ENCODE peak calls at places on chromosomes 13 and 19, in nine cellular contexts. O, Z, E, C, H, V, A, X and G are unnamed samples.

GRCh38 chr13:75405976-75406703 is 75.8 kb downstream of the TBC1D4 start:
- DNase-seq in O (no peak), Z (no peak), E (no peak), C (no peak), H (no peak), V (no peak), A (no peak), X (no peak), G (no peak)

GRCh38 chr19:45215391-45216191 is 29.6 kb downstream of the EXOC3L2 start:
- DNase-seq in O (peak), Z (peak), E (no peak), C (no peak), H (no peak), V (no peak), A (no peak), X (no peak), G (no peak)

GRCh38 chr13:81377926-81378325 is 1037.0 kb upstream of the SPRY2 start:
- DNase-seq in O (no peak), Z (peak), E (no peak), C (no peak), H (no peak), V (no peak), A (no peak), X (no peak), G (no peak)

GRCh38 chr13:110415669-110416068 is 108.6 kb downstream of the COL4A2 start:
- DNase-seq in O (no peak), Z (peak), E (no peak), C (no peak), H (no peak), V (no peak), A (no peak), X (no peak), G (no peak)

GRCh38 chr13:66405908-66406802 is 824.0 kb downstream of the PCDH9 start:
- DNase-seq in O (no peak), Z (peak), E (no peak), C (no peak), H (no peak), V (no peak), A (peak), X (no peak), G (no peak)

GRCh38 chr13:98921786-98922185 is 56.1 kb downstream of the DOCK9 start:
- DNase-seq in O (no peak), Z (no peak), E (peak), C (no peak), H (no peak), V (no peak), A (no peak), X (no peak), G (peak)

GRCh38 chr19:9075064-9075964 is 11.5 kb upstream of the OR1M1 start:
- DNase-seq in O (peak), Z (peak), E (peak), C (peak), H (no peak), V (no peak), A (peak), X (no peak), G (peak)

GRCh38 chr19:4345656-4346383 is 2.5 kb downstream of the MPND start:
- DNase-seq in O (no peak), Z (no peak), E (no peak), C (no peak), H (no peak), V (no peak), A (no peak), X (no peak), G (no peak)

GRCh38 chr19:3336680-3337523 is 29.5 kb upstream of the NFIC start:
- DNase-seq in O (peak), Z (peak), E (peak), C (no peak), H (no peak), V (no peak), A (peak), X (no peak), G (peak)

GRCh38 chr19:6826281-6826920 is 53.9 kb downstream of the VAV1 start:
- DNase-seq in O (no peak), Z (no peak), E (no peak), C (no peak), H (no peak), V (no peak), A (no peak), X (no peak), G (no peak)

GRCh38 chr13:25095862-25096453 is at the start of gene PABPC3:
- DNase-seq in O (no peak), Z (no peak), E (no peak), C (no peak), H (no peak), V (no peak), A (no peak), X (no peak), G (no peak)